ENCODE peak calls at places on chromosome 18, in nine cellular contexts. Y, W, A, R, Q, B, J, F and I are unnamed samples.
A peak's percentile ranks its signal among the peaks of the same experiment; 100 is the strongest.

GRCh38 chr18:67583621-67584020 is 67.1 kb upstream of the DSEL start:
- DNase-seq in W (no peak), R (no peak), J (no peak), B (no peak), A (no peak), Y (no peak), F (no peak), Q (no peak), I (no peak)

GRCh38 chr18:13279181-13280065 is 60.9 kb downstream of the LDLRAD4 start:
- DNase-seq in B (no peak), W (no peak), F (no peak), A (no peak), Y (no peak), J (no peak), Q (no peak), R (no peak), I (no peak)

GRCh38 chr18:12278765-12279682 is 24.9 kb downstream of the CIDEA start:
- DNase-seq in F (no peak), J (peak; percentile 83), B (peak; percentile 96), R (no peak), A (no peak), W (peak; percentile 74), Q (peak; percentile 98), Y (peak; percentile 74), I (peak; percentile 92)

GRCh38 chr18:48072428-48073204 is 142.2 kb upstream of the SMAD2 start:
- DNase-seq in F (no peak), W (no peak), Q (no peak), R (no peak), Y (peak; percentile 21), A (no peak), J (no peak), B (no peak), I (no peak)

GRCh38 chr18:67199993-67200617 is 316.4 kb downstream of the DSEL start:
- DNase-seq in R (no peak), Q (peak; percentile 52), A (no peak), B (no peak), W (no peak), J (no peak), F (peak; percentile 80), Y (peak; percentile 16), I (no peak)

GRCh38 chr18:27184115-27185024 is 738 bp downstream of the CHST9 start:
- DNase-seq in A (no peak), F (no peak), J (peak; percentile 43), W (no peak), B (no peak), Y (no peak), Q (peak; percentile 14), R (no peak), I (no peak)

GRCh38 chr18:32549248-32549842 is 78.7 kb upstream of the GAREM1 start:
- DNase-seq in B (no peak), A (no peak), J (no peak), W (peak; percentile 51), F (peak; percentile 10), Q (peak; percentile 68), Y (peak; percentile 41), R (peak; percentile 5), I (peak; percentile 2)

GRCh38 chr18:36662000-36662399 is 166.8 kb downstream of the TPGS2 start:
- DNase-seq in Y (no peak), J (no peak), Q (no peak), W (no peak), A (no peak), F (no peak), R (no peak), B (no peak), I (no peak)

GRCh38 chr18:27599202-27599829 is 414.2 kb upstream of the CHST9 start:
- DNase-seq in B (no peak), F (peak; percentile 5), Y (peak; percentile 49), W (no peak), R (no peak), Q (peak; percentile 72), J (peak; percentile 60), A (no peak), I (peak; percentile 14)

GRCh38 chr18:36628435-36629094 is 200.2 kb downstream of the TPGS2 start:
- DNase-seq in Q (no peak), F (no peak), B (no peak), A (no peak), J (no peak), Y (no peak), R (no peak), W (no peak), I (no peak)

DNA sequence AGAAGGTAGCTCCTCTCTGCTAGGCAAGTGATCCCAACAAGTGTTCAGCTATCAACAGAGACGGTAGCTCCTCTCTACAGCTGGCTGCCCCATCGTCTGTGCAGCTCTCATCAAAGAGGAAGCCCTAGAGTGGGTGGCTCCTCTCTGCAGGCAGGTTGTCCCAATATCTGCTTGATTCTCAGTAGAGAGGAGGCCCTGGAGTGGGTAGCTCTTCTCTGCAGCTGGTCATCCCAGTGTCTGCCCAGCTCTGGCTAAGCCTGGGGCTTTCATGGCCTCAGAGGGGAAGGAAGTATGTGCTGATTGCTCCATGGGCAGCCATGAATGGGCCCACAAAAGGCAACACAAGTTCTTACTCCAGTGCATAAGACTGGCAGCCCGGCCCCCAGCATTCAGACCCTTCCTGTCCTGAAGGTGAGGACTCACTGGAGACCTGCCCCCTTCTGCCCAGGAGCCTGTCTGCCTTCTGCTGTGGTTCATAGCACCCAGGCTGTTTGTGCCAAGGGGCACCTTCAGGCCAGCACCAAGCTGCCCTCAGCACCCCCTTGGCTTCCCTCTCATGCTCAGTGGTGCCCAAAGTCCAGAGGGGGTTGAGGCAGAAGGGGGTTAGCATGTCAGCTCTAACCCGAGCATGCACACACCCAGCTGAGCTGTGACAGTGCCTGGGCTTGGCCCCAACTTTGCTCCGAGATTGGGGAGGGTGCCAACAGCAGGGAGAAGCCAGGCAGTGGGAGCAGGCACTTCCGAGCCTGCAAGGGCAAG is 48.9 kb downstream of the CCDC68 start:
- DNase-seq in Y (no peak), Q (no peak), J (no peak), B (no peak), F (no peak), W (no peak), R (no peak), A (no peak), I (no peak)
- H3K36me3 ChIP-seq in Y (no peaks in the 10 kb centered on the region), Q (no peaks in the 10 kb centered on the region), J (no peaks in the 10 kb centered on the region), B (no peaks in the 10 kb centered on the region), F (no peaks in the 10 kb centered on the region), W (peaks cover 6% of the 10 kb centered on the region), R (no peaks in the 10 kb centered on the region), A (no peaks in the 10 kb centered on the region), I (no peaks in the 10 kb centered on the region)

DNA sequence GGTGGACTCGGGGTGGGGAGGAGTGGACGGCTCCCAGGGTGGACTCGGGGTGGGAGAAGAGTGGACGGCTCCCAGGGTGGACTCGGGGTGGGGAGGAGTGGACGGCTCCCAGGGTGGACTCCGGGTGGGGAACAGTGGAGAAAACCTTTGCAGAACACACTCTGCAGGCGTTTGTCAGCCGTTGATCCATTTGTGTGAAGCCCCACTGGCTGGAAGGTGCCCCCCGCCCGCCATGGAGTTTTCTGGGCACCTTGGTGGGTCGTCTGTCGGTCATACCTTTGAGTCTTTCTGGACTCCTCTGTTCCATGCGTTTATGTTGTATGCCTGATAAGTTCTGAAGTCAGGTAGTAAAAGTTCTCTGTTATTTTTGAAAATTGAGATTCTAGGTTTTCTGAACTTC is 12.5 kb downstream of the CTDP1 start:
- DNase-seq in R (no peak), B (no peak), A (no peak), F (no peak), Y (no peak), J (no peak), Q (no peak), W (no peak), I (no peak)
- H3K4me3 ChIP-seq in R (no peak overlapping the region), B (no peak overlapping the region), A (no peak overlapping the region), F (no peak overlapping the region), Y (no peak overlapping the region), J (no peak overlapping the region), Q (no peak overlapping the region), W (no peak overlapping the region), I (no peak overlapping the region)

GRCh38 chr18:23842305-23842704 is 153.1 kb downstream of the LAMA3 start:
- DNase-seq in B (no peak), J (no peak), F (no peak), A (no peak), Y (no peak), R (no peak), W (no peak), Q (no peak), I (no peak)
- H3K36me3 ChIP-seq in B (no peaks in the 10 kb centered on the region), J (no peaks in the 10 kb centered on the region), F (no peaks in the 10 kb centered on the region), A (no peaks in the 10 kb centered on the region), Y (no peaks in the 10 kb centered on the region), R (no peaks in the 10 kb centered on the region), W (peaks cover 14% of the 10 kb centered on the region), Q (no peaks in the 10 kb centered on the region), I (peaks cover 22% of the 10 kb centered on the region)

DNA sequence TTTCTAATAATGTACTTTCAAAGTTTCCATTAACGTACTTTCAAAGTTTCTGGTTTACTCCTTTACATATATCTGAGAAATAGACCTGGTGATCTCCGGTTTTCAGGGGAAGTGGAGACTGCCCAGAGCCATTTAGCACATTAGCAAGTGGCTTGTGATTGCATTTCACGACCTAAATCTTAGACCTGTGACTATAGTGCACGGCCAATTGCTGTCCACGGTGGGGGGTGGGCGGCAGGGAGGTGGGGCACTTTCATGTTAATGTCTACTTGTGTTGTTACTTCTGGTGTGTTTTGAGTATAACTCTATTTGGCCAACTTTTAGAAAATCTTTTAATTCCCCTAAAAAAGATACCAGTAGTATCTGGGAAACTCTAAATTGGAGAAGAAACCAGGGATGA is 11.3 kb downstream of the GATA6 start:
- DNase-seq in A (no peak), W (no peak), Q (no peak), Y (no peak), J (no peak), F (no peak), R (no peak), B (no peak), I (no peak)
- H3K4me3 ChIP-seq in A (no peak overlapping the region), W (no peak overlapping the region), Q (no peak overlapping the region), Y (no peak overlapping the region), J (no peak overlapping the region), F (no peak overlapping the region), R (no peak overlapping the region), B (no peak overlapping the region), I (no peak overlapping the region)

GRCh38 chr18:51049137-51049536 is 19.1 kb downstream of the SMAD4 start:
- DNase-seq in A (no peak), B (no peak), Y (no peak), Q (no peak), J (no peak), W (no peak), R (no peak), F (no peak), I (no peak)
- H3K36me3 ChIP-seq in A (no peaks in the 10 kb centered on the region), B (no peaks in the 10 kb centered on the region), Y (no peaks in the 10 kb centered on the region), Q (peaks cover 25% of the 10 kb centered on the region), J (peaks cover 55% of the 10 kb centered on the region), W (peaks cover 40% of the 10 kb centered on the region), R (peaks cover 8% of the 10 kb centered on the region), F (peaks cover 25% of the 10 kb centered on the region), I (peaks cover 48% of the 10 kb centered on the region)